ENCODE peak calls at places on chromosomes 1 and 21, in ten cellular contexts. X is IMR-90; N is HL-60; C is Peyer's patch; U is mammary epithelial cell; D is GM12865; Z is mucosa of descending colon; A is CD8-positive, alpha-beta T cell; T is GM23338; V is sigmoid colon. P is an unnamed sample.

GRCh38 chr1:50929376-50929958 is 30.6 kb downstream of the FAF1 start:
- DNase-seq in A (no peak), Z (no peak), C (no peak), T (peak; percentile 56), V (no peak), X (peak; percentile 59), D (peak; percentile 27), N (no peak), U (peak; percentile 12), P (peak; percentile 41)

GRCh38 chr1:171219751-171220385 is 28.4 kb upstream of the FMO1 start:
- DNase-seq in X (peak; percentile 89), C (no peak), T (peak; percentile 99), N (no peak), D (no peak), Z (no peak), A (no peak), V (no peak), U (peak; percentile 59), P (peak; percentile 48)

GRCh38 chr1:33281554-33282303 is 25.4 kb downstream of the ZNF362 start:
- DNase-seq in V (peak; percentile 56), A (no peak), T (no peak), X (no peak), U (no peak), Z (no peak), C (peak; percentile 32), D (no peak), N (no peak), P (no peak)

GRCh38 chr1:155324717-155325595 is 4.3 kb downstream of the RUSC1 start:
- DNase-seq in V (peak; percentile 86), X (peak; percentile 40), T (peak; percentile 94), C (peak; percentile 84), Z (peak; percentile 77), N (no peak), A (no peak), D (no peak), U (peak; percentile 41), P (peak; percentile 61)

GRCh38 chr1:80075351-80075750 is 1068.8 kb upstream of the ADGRL4 start:
- DNase-seq in N (no peak), D (no peak), X (no peak), C (no peak), Z (no peak), U (no peak), V (no peak), T (no peak), A (no peak), P (no peak)

GRCh38 chr1:38141483-38141882 is 94.9 kb upstream of the POU3F1 start:
- DNase-seq in U (no peak), Z (no peak), T (no peak), D (no peak), C (no peak), X (no peak), A (no peak), N (no peak), V (no peak), P (no peak)

GRCh38 chr21:44259082-44259705 is 2.5 kb downstream of the DNMT3L start:
- DNase-seq in A (no peak), U (no peak), N (no peak), X (peak; percentile 37), V (no peak), T (no peak), D (no peak), Z (no peak), C (no peak), P (no peak)

GRCh38 chr1:204520834-204521709 is 4.9 kb downstream of the MDM4 start:
- DNase-seq in V (no peak), C (peak; percentile 88), U (peak; percentile 83), D (peak; percentile 90), A (peak; percentile 46), T (no peak), N (no peak), X (peak; percentile 90), Z (no peak), P (peak; percentile 51)

GRCh38 chr1:153465728-153466625 is 5.5 kb upstream of the S100A7 start:
- DNase-seq in N (peak; percentile 28), V (peak; percentile 72), T (peak; percentile 85), U (peak; percentile 39), Z (peak; percentile 56), D (peak; percentile 41), X (peak; percentile 8), C (peak; percentile 74), A (peak; percentile 47), P (peak; percentile 46)

GRCh38 chr1:245917403-245917802 is 589.7 kb downstream of the SMYD3 start:
- DNase-seq in A (no peak), X (no peak), D (no peak), Z (no peak), V (no peak), U (no peak), C (no peak), N (no peak), T (no peak), P (no peak)

GRCh38 chr1:243924588-243925349 is 74.7 kb upstream of the AKT3 start:
- DNase-seq in A (no peak), N (no peak), V (no peak), D (no peak), C (no peak), Z (no peak), U (peak; percentile 5), T (peak; percentile 56), X (no peak), P (peak; percentile 4)

GRCh38 chr1:119871881-119872280 is 24.4 kb downstream of the ADAM30 start:
- DNase-seq in A (no peak), Z (no peak), D (no peak), X (peak; percentile 63), U (peak; percentile 39), T (no peak), N (no peak), C (no peak), V (no peak), P (no peak)

GRCh38 chr1:199693724-199694123 is 333.8 kb upstream of the NR5A2 start:
- DNase-seq in D (no peak), V (no peak), N (no peak), C (no peak), U (no peak), A (no peak), Z (no peak), T (no peak), X (no peak), P (no peak)

GRCh38 chr1:245154429-245155185 is at the start of gene KIF26B:
- DNase-seq in V (no peak), A (no peak), U (peak; percentile 67), C (no peak), D (peak; percentile 54), N (no peak), T (peak; percentile 48), X (peak; percentile 50), Z (peak; percentile 20), P (peak; percentile 85)

GRCh38 chr1:40389871-40390560 is 16.5 kb downstream of the SMAP2 start:
- DNase-seq in N (no peak), T (no peak), X (peak; percentile 93), A (no peak), D (no peak), C (peak; percentile 80), U (no peak), V (peak; percentile 74), Z (no peak), P (no peak)
- H3K4me3 ChIP-seq in N (no peak overlapping the region), T (no peak overlapping the region), X (peak overlapping the region; percentile 1), A (peak overlapping the region; percentile 55), D (no peak overlapping the region), C (peak overlapping the region; percentile 24), U (no peak overlapping the region), V (no peak overlapping the region), Z (no peak overlapping the region), P (no peak overlapping the region)

GRCh38 chr21:31509108-31510017 is 150.1 kb upstream of the SOD1 start:
- DNase-seq in N (peak; percentile 1), U (peak; percentile 48), V (no peak), A (peak; percentile 58), C (peak; percentile 58), X (no peak), Z (peak; percentile 46), T (peak; percentile 84), D (peak; percentile 58), P (peak; percentile 86)
- TF ChIP-seq CTCF in N (no peak), U (peak; percentile 33), V (no peak), A (peak; percentile 36), C (no peak), X (no peak), Z (no peak), T (peak; percentile 62), D (peak; percentile 9), P (peak; percentile 70)

DNA sequence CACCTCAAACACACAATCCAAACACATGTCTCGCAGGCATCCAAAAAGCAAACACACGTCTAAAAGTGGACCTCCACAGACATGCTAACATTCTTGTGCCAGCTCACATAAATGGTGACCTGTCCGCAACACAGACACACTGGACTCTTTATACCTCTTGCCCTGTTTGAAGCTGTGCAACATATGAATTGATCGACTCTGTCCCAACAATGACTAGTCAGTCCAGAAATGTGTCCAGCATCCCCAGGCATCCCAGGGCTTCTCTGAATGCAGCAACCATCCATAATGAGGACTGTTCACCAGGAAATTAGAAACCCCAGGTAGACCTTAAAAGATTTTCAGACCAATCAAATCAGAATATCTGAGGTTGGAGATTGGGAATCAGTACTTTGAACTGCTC is 3.2 kb downstream of the DDR2 start:
- DNase-seq in T (no peak), V (no peak), D (no peak), A (no peak), U (no peak), X (peak; percentile 31), Z (no peak), N (no peak), C (no peak), P (no peak)
- H3K4me3 ChIP-seq in T (no peak overlapping the region), V (peak overlapping the region; percentile 55), D (no peak overlapping the region), A (no peak overlapping the region), U (no peak overlapping the region), X (peak overlapping the region; percentile 76), Z (no peak overlapping the region), N (no peak overlapping the region), C (no peak overlapping the region), P (no peak overlapping the region)

DNA sequence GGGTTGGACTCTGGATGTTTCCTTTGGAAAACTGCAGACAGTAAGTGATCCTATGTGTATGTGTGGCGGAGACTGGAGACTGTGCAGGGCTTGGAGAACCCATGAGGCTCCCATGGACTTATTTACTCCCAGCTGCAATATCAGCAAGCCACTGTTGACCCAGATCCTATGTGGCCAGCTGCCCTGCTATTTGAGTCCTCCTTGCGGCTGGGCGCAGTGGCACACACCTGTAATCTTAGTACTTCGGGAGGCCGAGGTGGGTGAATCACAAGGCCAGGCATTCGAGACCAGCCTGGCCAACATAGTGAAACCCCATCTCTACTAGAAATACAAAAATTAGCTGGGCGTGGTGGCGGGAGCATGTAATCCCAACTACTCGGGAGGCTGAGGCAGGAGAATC is 83.5 kb downstream of the TLR5 start:
- DNase-seq in U (no peak), N (no peak), C (no peak), V (no peak), X (no peak), A (no peak), Z (no peak), T (no peak), D (no peak), P (no peak)
- TF ChIP-seq CTCF in U (no peak), N (no peak), C (no peak), V (no peak), X (no peak), A (no peak), Z (no peak), T (no peak), D (no peak), P (no peak)

GRCh38 chr21:38506606-38507331 is 8.5 kb upstream of the ERG start:
- DNase-seq in U (no peak), N (peak; percentile 65), D (no peak), V (no peak), T (peak; percentile 30), A (no peak), C (no peak), X (no peak), Z (peak; percentile 75), P (no peak)
- H3K4me3 ChIP-seq in U (no peak overlapping the region), N (no peak overlapping the region), D (no peak overlapping the region), V (no peak overlapping the region), T (no peak overlapping the region), A (no peak overlapping the region), C (no peak overlapping the region), X (no peak overlapping the region), Z (no peak overlapping the region), P (no peak overlapping the region)

P was measured in epithelial cell of esophagus.